ENCODE peak calls at places on chromosomes 6 and 20, in five cellular contexts. S, X, D, V and W are unnamed samples. For H3K4me1, the result is how much of the 10 kb centered on the place peaks cover.

GRCh38 chr6:91098006-91098405 is 511.1 kb upstream of the MAP3K7 start:
- DNase-seq in S (no peak), X (no peak), D (no peak), V (no peak), W (no peak)

GRCh38 chr20:18187020-18187419 is 49.4 kb downstream of the KAT14 start:
- DNase-seq in S (no peak), X (no peak), D (no peak), V (no peak), W (no peak)

GRCh38 chr6:117840541-117840983 is 66.5 kb upstream of the SLC35F1 start:
- DNase-seq in S (no peak), X (no peak), D (no peak), V (no peak), W (no peak)

GRCh38 chr6:150269857-150270223 is 99.0 kb upstream of the IYD start:
- DNase-seq in S (no peak), X (no peak), D (no peak), V (no peak), W (no peak)

GRCh38 chr20:45917790-45918141 is 5.8 kb upstream of the PLTP start:
- DNase-seq in S (no peak), X (no peak), D (no peak), V (no peak), W (no peak)

GRCh38 chr6:92687278-92687677 is 732.1 kb downstream of the EPHA7 start:
- DNase-seq in S (no peak), X (no peak), D (no peak), V (no peak), W (no peak)

GRCh38 chr6:34157236-34157830 is 11.4 kb upstream of the GRM4 start:
- DNase-seq in S (no peak), X (no peak), D (no peak), V (no peak), W (peak)

GRCh38 chr6:144478487-144478886 is 193.4 kb downstream of the UTRN start:
- DNase-seq in S (no peak), X (peak), D (no peak), V (no peak), W (no peak)

DNA sequence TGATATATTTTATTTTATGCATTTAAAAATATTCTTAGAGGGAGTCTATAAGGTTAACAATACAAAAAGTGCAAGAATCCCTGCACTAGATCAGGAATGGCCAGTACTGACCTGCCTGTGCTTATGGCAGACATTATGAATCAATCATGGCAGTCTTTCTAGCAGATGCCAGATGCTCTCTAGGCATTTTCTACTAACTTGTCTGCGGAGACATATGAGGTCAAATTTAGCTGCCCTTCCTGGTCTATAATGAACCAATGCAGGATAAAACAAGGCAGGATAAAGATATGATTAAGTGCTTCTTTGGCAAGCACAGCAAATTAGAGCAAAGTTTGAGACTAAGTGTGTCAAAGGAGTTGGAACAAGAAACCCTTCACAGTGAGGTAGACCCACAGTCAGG is 46.6 kb upstream of the RNF24 start:
- DNase-seq in S (no peak), X (no peak), D (no peak), V (no peak), W (no peak)
- H3K4me1 ChIP-seq in S (half or more), X (under half), D (under half), V (under half), W (under half)

GRCh38 chr6:235763-236360 is 56.4 kb upstream of the DUSP22 start:
- DNase-seq in S (no peak), X (no peak), D (no peak), V (no peak), W (no peak)
- H3K4me3 ChIP-seq in S (peak), X (peak), D (peak), V (peak), W (no peak)

GRCh38 chr20:21435576-21435975 is 38.2 kb upstream of the NKX2-4 start:
- DNase-seq in S (no peak), X (no peak), D (no peak), V (no peak), W (no peak)

GRCh38 chr20:21432911-21433310 is 35.6 kb upstream of the NKX2-4 start:
- DNase-seq in S (no peak), X (no peak), D (no peak), V (no peak), W (no peak)

GRCh38 chr20:21424846-21425245 is 27.5 kb upstream of the NKX2-4 start:
- DNase-seq in S (no peak), X (no peak), D (no peak), V (no peak), W (no peak)

GRCh38 chr20:21433329-21433890 is 36.1 kb upstream of the NKX2-4 start:
- DNase-seq in S (no peak), X (no peak), D (no peak), V (no peak), W (no peak)

GRCh38 chr20:21430031-21430430 is 32.7 kb upstream of the NKX2-4 start:
- DNase-seq in S (no peak), X (no peak), D (no peak), V (no peak), W (no peak)
- TF ChIP-seq CTCF in S (no peak), X (no peak), D (no peak), V (no peak), W (no peak)

DNA sequence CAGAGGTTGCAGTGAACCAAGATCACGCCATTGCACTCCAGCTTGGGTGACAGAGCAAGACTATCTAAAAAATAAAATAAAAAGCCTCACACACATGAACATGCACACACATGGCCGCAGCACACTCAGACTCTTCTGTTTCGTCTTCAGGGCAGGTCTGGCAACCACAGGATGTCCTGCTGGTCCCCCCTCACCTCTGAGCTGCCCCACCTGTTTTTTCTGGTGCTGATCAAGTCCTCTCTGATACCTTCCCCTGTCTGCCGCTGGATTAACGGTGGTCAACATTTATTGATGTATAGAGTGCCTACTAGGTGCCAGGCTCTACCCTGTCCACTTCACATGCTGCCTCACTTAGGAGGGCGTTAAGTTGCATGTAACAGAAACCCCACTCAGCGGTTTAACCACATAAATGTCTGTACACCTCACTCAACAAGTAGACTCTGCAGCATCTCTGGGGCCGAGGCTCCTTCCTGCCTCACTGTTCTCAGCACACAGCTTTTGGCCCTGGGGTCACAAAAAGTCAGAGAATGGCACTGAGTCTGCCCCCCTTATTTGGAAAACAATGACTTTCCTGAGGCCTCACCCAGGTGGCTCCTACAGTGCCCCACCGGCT is 4.5 kb upstream of the AP5S1 start:
- DNase-seq in S (peak), X (no peak), D (no peak), V (no peak), W (no peak)
- H3K4me1 ChIP-seq in S (half or more), X (under half), D (under half), V (half or more), W (half or more)

DNA sequence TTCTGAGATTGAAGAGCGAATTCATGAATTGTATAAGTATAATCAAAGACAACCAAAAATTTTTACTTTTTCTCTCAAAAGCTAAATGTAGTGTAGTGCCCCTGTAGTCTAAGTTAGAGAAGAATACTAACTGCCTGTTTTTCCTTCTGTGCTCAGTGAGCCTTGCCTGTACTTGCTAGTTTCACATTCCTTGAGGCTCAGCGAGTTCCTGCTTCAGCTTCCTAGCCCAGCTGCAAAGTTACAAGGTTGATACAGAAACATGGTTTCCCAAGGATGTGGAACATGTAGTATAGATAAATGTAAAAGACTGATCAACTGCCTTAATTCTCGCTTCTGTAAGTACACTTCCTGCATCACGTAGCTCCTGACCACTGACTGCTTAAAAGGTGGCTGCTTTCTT is 33.1 kb upstream of the SEC63 start:
- DNase-seq in S (no peak), X (no peak), D (no peak), V (no peak), W (no peak)
- H3K4me3 ChIP-seq in S (no peak), X (no peak), D (no peak), V (no peak), W (no peak)